ENCODE peak calls at places on chromosomes 11 and 22, in nine cellular contexts. One of them, this sample, is unnamed.

GRCh38 chr22:40067639-40068038 is 72.9 kb downstream of the FAM83F start:
- DNase-seq in HCT116: no peak
- DNase-seq in prostate gland: no peak
- DNase-seq in NCI-H82: no peak
- DNase-seq in neuronal stem cell: no peak
- DNase-seq in activated CD4-positive, CD25-positive, alpha-beta regulatory T cell treated with anti-CD3 and anti-CD28 coated beads, Interleukin-2, amount 50 U/mL, for 16 hours: no peak
- DNase-seq in GM23248: no peak
- DNase-seq in NCI-H1092: no peak
- DNase-seq in A172: no peak
- DNase-seq in this sample: no peak

GRCh38 chr11:12102588-12103410 is 7.6 kb upstream of the MICAL2 start:
- DNase-seq in HCT116: no peak
- DNase-seq in prostate gland: no peak
- DNase-seq in NCI-H82: no peak
- DNase-seq in neuronal stem cell: no peak
- DNase-seq in activated CD4-positive, CD25-positive, alpha-beta regulatory T cell treated with anti-CD3 and anti-CD28 coated beads, Interleukin-2, amount 50 U/mL, for 16 hours: no peak
- DNase-seq in GM23248: no peak
- DNase-seq in NCI-H1092: no peak
- DNase-seq in A172: no peak
- DNase-seq in this sample: peak

GRCh38 chr11:69131644-69132300 is 24.0 kb upstream of the SMIM38 start:
- DNase-seq in HCT116: peak
- DNase-seq in prostate gland: peak
- DNase-seq in NCI-H82: peak
- DNase-seq in neuronal stem cell: peak
- DNase-seq in activated CD4-positive, CD25-positive, alpha-beta regulatory T cell treated with anti-CD3 and anti-CD28 coated beads, Interleukin-2, amount 50 U/mL, for 16 hours: no peak
- DNase-seq in GM23248: peak
- DNase-seq in NCI-H1092: peak
- DNase-seq in A172: peak
- DNase-seq in this sample: peak

GRCh38 chr11:59710136-59710847 is 3.4 kb downstream of the OR10V1 start:
- DNase-seq in HCT116: no peak
- DNase-seq in prostate gland: no peak
- DNase-seq in NCI-H82: peak
- DNase-seq in neuronal stem cell: no peak
- DNase-seq in activated CD4-positive, CD25-positive, alpha-beta regulatory T cell treated with anti-CD3 and anti-CD28 coated beads, Interleukin-2, amount 50 U/mL, for 16 hours: no peak
- DNase-seq in GM23248: no peak
- DNase-seq in NCI-H1092: no peak
- DNase-seq in A172: no peak
- DNase-seq in this sample: no peak

GRCh38 chr11:132858203-132858602 is 674.1 kb downstream of the OPCML start:
- DNase-seq in HCT116: no peak
- DNase-seq in prostate gland: no peak
- DNase-seq in NCI-H82: peak
- DNase-seq in neuronal stem cell: no peak
- DNase-seq in activated CD4-positive, CD25-positive, alpha-beta regulatory T cell treated with anti-CD3 and anti-CD28 coated beads, Interleukin-2, amount 50 U/mL, for 16 hours: no peak
- DNase-seq in GM23248: peak
- DNase-seq in NCI-H1092: no peak
- DNase-seq in A172: no peak
- DNase-seq in this sample: no peak

GRCh38 chr11:68581439-68581838 is 102.9 kb upstream of the GAL start:
- DNase-seq in HCT116: no peak
- DNase-seq in prostate gland: no peak
- DNase-seq in NCI-H82: no peak
- DNase-seq in neuronal stem cell: no peak
- DNase-seq in activated CD4-positive, CD25-positive, alpha-beta regulatory T cell treated with anti-CD3 and anti-CD28 coated beads, Interleukin-2, amount 50 U/mL, for 16 hours: no peak
- DNase-seq in GM23248: no peak
- DNase-seq in NCI-H1092: no peak
- DNase-seq in A172: peak
- DNase-seq in this sample: no peak

GRCh38 chr11:10786451-10786850 is 22.3 kb downstream of the EIF4G2 start:
- DNase-seq in HCT116: no peak
- DNase-seq in prostate gland: no peak
- DNase-seq in NCI-H82: no peak
- DNase-seq in neuronal stem cell: no peak
- DNase-seq in activated CD4-positive, CD25-positive, alpha-beta regulatory T cell treated with anti-CD3 and anti-CD28 coated beads, Interleukin-2, amount 50 U/mL, for 16 hours: no peak
- DNase-seq in GM23248: no peak
- DNase-seq in NCI-H1092: no peak
- DNase-seq in A172: no peak
- DNase-seq in this sample: no peak

GRCh38 chr22:43978558-43978957 is 23.3 kb downstream of the SAMM50 start:
- DNase-seq in HCT116: no peak
- DNase-seq in prostate gland: no peak
- DNase-seq in NCI-H82: no peak
- DNase-seq in neuronal stem cell: no peak
- DNase-seq in activated CD4-positive, CD25-positive, alpha-beta regulatory T cell treated with anti-CD3 and anti-CD28 coated beads, Interleukin-2, amount 50 U/mL, for 16 hours: no peak
- DNase-seq in GM23248: no peak
- DNase-seq in NCI-H1092: no peak
- DNase-seq in A172: no peak
- DNase-seq in this sample: no peak

GRCh38 chr11:636511-637332 is at the start of gene DRD4:
- DNase-seq in HCT116: no peak
- DNase-seq in prostate gland: no peak
- DNase-seq in NCI-H82: no peak
- DNase-seq in neuronal stem cell: peak
- DNase-seq in activated CD4-positive, CD25-positive, alpha-beta regulatory T cell treated with anti-CD3 and anti-CD28 coated beads, Interleukin-2, amount 50 U/mL, for 16 hours: no peak
- DNase-seq in GM23248: peak
- DNase-seq in NCI-H1092: no peak
- DNase-seq in A172: no peak
- DNase-seq in this sample: peak

This sample was measured in NCI-H69.